ENCODE peak calls at places on chromosomes 5 and 9, in six cellular contexts. N, Z, A, E, G and X are unnamed samples.
A peak's percentile ranks its signal among the peaks of the same experiment; 100 is the strongest.

GRCh38 chr9:86041331-86041741 is 58.0 kb downstream of the GOLM1 start:
- DNase-seq in N (no peak), Z (no peak), A (no peak), E (no peak), G (no peak), X (no peak)

GRCh38 chr5:10703676-10704075 is 57.4 kb downstream of the DAP start:
- DNase-seq in N (no peak), Z (peak; percentile 75), A (no peak), E (no peak), G (no peak), X (no peak)

GRCh38 chr5:130978475-130978874 is 186.6 kb downstream of the HINT1 start:
- DNase-seq in N (no peak), Z (no peak), A (no peak), E (no peak), G (no peak), X (no peak)

GRCh38 chr9:17509698-17510097 is 69.2 kb upstream of the SH3GL2 start:
- DNase-seq in N (no peak), Z (no peak), A (no peak), E (no peak), G (no peak), X (no peak)

GRCh38 chr9:115595951-115596742 is 478.2 kb upstream of the TNC start:
- DNase-seq in N (no peak), Z (no peak), A (no peak), E (no peak), G (no peak), X (no peak)

GRCh38 chr5:127926974-127927373 is 156.6 kb upstream of the SLC12A2 start:
- DNase-seq in N (no peak), Z (no peak), A (no peak), E (no peak), G (no peak), X (no peak)

GRCh38 chr9:27352457-27353188 is 55.7 kb upstream of the EQTN start:
- DNase-seq in N (no peak), Z (no peak), A (no peak), E (no peak), G (no peak), X (no peak)

GRCh38 chr5:179763215-179763945 is 30.4 kb upstream of the LTC4S start:
- DNase-seq in N (peak; percentile 77), Z (peak; percentile 74), A (peak; percentile 71), E (peak; percentile 69), G (peak; percentile 26), X (peak; percentile 73)

GRCh38 chr9:137670391-137671195 is 51.8 kb downstream of the EHMT1 start:
- DNase-seq in N (no peak), Z (no peak), A (peak; percentile 60), E (no peak), G (no peak), X (no peak)

GRCh38 chr5:142697846-142698245 is 12.0 kb upstream of the FGF1 start:
- DNase-seq in N (peak; percentile 52), Z (no peak), A (no peak), E (peak; percentile 82), G (no peak), X (no peak)

GRCh38 chr5:38808666-38809343 is 37.0 kb upstream of the OSMR start:
- DNase-seq in N (no peak), Z (no peak), A (no peak), E (no peak), G (no peak), X (no peak)

GRCh38 chr5:139696894-139697658 is 48.9 kb downstream of the CXXC5 start:
- DNase-seq in N (peak; percentile 74), Z (no peak), A (peak; percentile 97), E (peak; percentile 89), G (peak; percentile 5), X (peak; percentile 61)

GRCh38 chr5:67971223-67971830 is 244.2 kb upstream of the PIK3R1 start:
- DNase-seq in N (peak; percentile 34), Z (no peak), A (no peak), E (no peak), G (no peak), X (no peak)

GRCh38 chr5:148697177-148697820 is 43.0 kb upstream of the HTR4 start:
- DNase-seq in N (no peak), Z (no peak), A (no peak), E (no peak), G (no peak), X (no peak)

GRCh38 chr9:76725181-76725580 is 39.1 kb upstream of the PCA3 start:
- DNase-seq in N (no peak), Z (no peak), A (no peak), E (no peak), G (no peak), X (no peak)

GRCh38 chr9:70924905-70925547 is 196.4 kb downstream of the TRPM3 start:
- DNase-seq in N (peak; percentile 54), Z (no peak), A (no peak), E (peak; percentile 14), G (no peak), X (peak; percentile 13)

GRCh38 chr9:21709464-21710058 is 92.9 kb upstream of the MTAP start:
- DNase-seq in N (peak; percentile 79), Z (no peak), A (no peak), E (no peak), G (peak; percentile 15), X (peak; percentile 17)

GRCh38 chr5:139474815-139475791 is 4.3 kb downstream of the SMIM33 start:
- DNase-seq in N (peak; percentile 42), Z (no peak), A (no peak), E (no peak), G (no peak), X (no peak)

GRCh38 chr5:86909461-86909881 is 291.7 kb downstream of the COX7C start:
- DNase-seq in N (no peak), Z (no peak), A (no peak), E (no peak), G (no peak), X (no peak)

GRCh38 chr5:142466195-142466951 is 141.6 kb upstream of the SPRY4 start:
- DNase-seq in N (no peak), Z (no peak), A (no peak), E (no peak), G (no peak), X (no peak)

GRCh38 chr5:96952946-96953730 is 17.3 kb downstream of the LNPEP start:
- DNase-seq in N (no peak), Z (no peak), A (no peak), E (no peak), G (no peak), X (no peak)

GRCh38 chr5:16803831-16804230 is 132.3 kb downstream of the MYO10 start:
- DNase-seq in N (no peak), Z (no peak), A (no peak), E (no peak), G (no peak), X (no peak)
- TF ChIP-seq CTCF in N (no peak), Z (no peak), A (no peak), E (no peak), G (no peak), X (no peak)

DNA sequence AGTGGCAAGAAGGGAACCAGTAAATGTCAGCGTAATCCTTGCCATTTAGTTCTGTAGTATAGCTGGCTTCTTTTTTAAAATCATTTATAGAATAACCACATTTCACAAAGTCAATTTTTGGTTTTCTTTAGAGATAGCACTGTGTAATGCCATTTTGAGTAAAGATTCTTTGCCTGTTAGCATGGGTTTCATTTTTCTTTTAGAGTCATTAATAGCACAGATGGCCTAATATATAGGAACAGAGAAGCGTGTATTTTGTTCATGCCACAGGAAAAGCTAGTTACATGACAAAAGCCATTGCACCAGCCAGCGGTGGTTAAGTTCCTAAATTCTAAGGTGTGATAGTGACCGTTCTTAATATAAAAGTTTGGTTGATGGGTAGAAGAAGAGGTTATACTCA is 1363.9 kb downstream of the MAT2B start:
- DNase-seq in N (no peak), Z (no peak), A (no peak), E (no peak), G (no peak), X (no peak)
- TF ChIP-seq CTCF in N (no peak), Z (no peak), A (no peak), E (no peak), G (no peak), X (no peak)

DNA sequence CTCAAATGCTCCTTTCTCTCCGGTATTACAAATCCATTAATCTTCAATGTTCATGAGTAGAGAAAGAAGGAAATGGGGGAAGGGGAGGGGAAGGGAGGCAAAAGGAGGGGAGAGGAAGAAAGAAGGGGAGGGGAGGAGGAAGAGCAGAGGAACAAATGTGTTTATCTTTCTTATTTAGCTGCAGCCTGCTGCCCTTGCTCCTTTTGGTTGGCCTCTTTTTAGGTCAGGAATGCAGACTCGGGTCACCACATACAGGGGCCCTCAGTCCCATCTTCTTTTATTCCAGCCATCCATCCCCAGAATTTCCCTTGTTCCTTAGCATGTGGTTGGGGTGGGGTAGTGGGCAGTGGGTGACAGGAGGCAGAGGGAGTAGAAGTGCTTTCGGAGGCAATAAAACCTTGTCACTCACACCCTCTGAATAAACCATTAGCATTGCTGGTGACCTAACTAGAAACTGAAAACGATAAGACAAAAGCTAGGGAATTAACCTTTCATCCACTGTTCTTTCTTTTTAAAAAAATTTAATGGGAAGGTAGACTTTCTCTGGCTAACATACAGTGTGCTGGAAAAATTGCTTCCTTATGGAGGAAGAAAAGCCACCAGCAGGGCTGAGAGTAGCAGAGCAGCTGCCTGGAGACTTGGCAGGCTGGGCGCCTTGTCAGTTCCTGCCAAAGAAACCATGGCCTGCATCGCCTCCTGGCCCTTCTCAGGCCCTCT is 16.8 kb upstream of the PRLR start:
- DNase-seq in N (no peak), Z (no peak), A (no peak), E (peak; percentile 25), G (no peak), X (no peak)
- TF ChIP-seq CTCF in N (peak; percentile 24), Z (no peak), A (peak; percentile 14), E (no peak), G (no peak), X (no peak)

GRCh38 chr9:462611-463010 is 247.9 kb downstream of the DOCK8 start:
- DNase-seq in N (no peak), Z (no peak), A (no peak), E (no peak), G (no peak), X (no peak)

GRCh38 chr9:463455-464125 is 248.9 kb downstream of the DOCK8 start:
- DNase-seq in N (no peak), Z (peak; percentile 53), A (no peak), E (no peak), G (no peak), X (no peak)

GRCh38 chr9:456365-456764 is 241.7 kb downstream of the DOCK8 start:
- DNase-seq in N (no peak), Z (peak; percentile 71), A (no peak), E (peak; percentile 45), G (no peak), X (no peak)

DNA sequence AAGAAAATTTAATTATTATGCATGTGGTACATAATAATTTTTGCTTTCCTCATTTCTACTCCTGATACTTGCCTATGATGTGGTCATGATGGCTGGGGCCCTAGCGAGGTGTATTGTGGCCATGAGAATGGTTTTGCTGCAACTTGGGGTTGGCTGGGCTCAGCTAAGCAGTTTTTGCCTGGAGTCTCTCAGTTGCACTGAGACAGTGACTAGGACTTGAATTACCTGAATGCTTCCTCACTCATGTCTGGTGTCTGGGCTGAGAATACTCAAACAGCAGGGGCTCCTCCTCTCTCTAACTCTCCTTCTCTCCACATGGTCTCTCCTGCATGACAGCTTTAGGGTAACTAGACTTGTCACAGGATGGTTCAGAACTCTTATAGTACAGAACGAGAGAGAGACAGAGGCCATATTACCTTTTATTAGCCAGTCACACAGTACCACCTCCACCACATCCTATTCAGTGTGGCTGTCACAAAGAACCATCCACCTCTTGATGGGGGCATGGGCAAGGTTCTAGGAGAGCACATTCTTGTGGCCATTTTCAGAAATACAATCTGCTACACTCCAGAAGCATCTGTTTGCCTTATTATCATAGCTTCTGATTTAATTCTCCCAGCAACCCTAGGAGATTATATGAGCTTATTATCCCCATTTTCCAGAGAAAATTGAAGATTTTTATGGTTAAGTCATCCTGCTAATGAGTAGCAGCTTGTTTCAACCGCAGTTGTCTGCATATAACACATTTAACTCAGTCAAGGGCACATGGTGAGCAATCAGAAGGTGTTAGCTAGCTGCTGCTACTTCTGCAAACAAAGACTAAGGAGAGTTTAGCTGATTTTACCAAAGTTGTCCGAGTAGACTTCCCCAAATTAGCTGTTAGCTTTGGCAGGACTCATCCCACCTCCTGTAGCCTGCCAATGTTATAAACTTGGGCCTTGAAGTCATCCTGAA is 245.1 kb downstream of the DOCK8 start:
- DNase-seq in N (no peak), Z (no peak), A (no peak), E (no peak), G (no peak), X (no peak)
- TF ChIP-seq CTCF in N (no peak), Z (no peak), A (no peak), E (no peak), G (no peak), X (no peak)